ENCODE peak calls at places on chromosomes 6 and 20, in ten cellular contexts. V is tibial nerve; I is right cardiac atrium; F is CD8-positive, alpha-beta memory T cell; J is MM.1S; N is uterus; H is aorta; W is psoas muscle; T is CD8-positive, alpha-beta T cell; L is neuronal stem cell. D is an unnamed sample.

GRCh38 chr20:4171538-4172116 is 156.3 kb upstream of the RNF24 start:
- DNase-seq in V (no peak), I (no peak), F (no peak), J (no peak), N (no peak), H (no peak), W (no peak), T (no peak), L (no peak), D (no peak)

GRCh38 chr6:16345449-16346330 is 107.3 kb downstream of the GMPR start:
- DNase-seq in V (peak; percentile 24), I (no peak), F (no peak), J (no peak), N (peak; percentile 84), H (no peak), W (peak; percentile 48), T (no peak), L (no peak), D (no peak)

GRCh38 chr20:3328501-3328900 is 79.0 kb downstream of the DNAAF9 start:
- DNase-seq in V (no peak), I (no peak), F (no peak), J (no peak), N (no peak), H (no peak), W (no peak), T (no peak), L (no peak), D (no peak)

GRCh38 chr6:89792881-89793280 is 26.7 kb downstream of the MDN1 start:
- DNase-seq in V (no peak), I (no peak), F (no peak), J (peak; percentile 30), N (no peak), H (no peak), W (no peak), T (no peak), L (no peak), D (no peak)

GRCh38 chr6:43304361-43304760 is 4.3 kb downstream of the CRIP3 start:
- DNase-seq in V (no peak), I (no peak), F (no peak), J (no peak), N (no peak), H (no peak), W (no peak), T (no peak), L (no peak), D (no peak)

GRCh38 chr20:12270863-12271262 is 353.2 kb downstream of the BTBD3 start:
- DNase-seq in V (no peak), I (no peak), F (no peak), J (no peak), N (no peak), H (no peak), W (no peak), T (no peak), L (no peak), D (no peak)

GRCh38 chr6:166927942-166928643 is 28.3 kb downstream of the RNASET2 start:
- DNase-seq in V (no peak), I (no peak), F (no peak), J (no peak), N (peak; percentile 1), H (no peak), W (no peak), T (no peak), L (no peak), D (no peak)

GRCh38 chr20:59125332-59125731 is 38.3 kb upstream of the ZNF831 start:
- DNase-seq in V (no peak), I (no peak), F (no peak), J (no peak), N (no peak), H (no peak), W (no peak), T (no peak), L (no peak), D (no peak)

DNA sequence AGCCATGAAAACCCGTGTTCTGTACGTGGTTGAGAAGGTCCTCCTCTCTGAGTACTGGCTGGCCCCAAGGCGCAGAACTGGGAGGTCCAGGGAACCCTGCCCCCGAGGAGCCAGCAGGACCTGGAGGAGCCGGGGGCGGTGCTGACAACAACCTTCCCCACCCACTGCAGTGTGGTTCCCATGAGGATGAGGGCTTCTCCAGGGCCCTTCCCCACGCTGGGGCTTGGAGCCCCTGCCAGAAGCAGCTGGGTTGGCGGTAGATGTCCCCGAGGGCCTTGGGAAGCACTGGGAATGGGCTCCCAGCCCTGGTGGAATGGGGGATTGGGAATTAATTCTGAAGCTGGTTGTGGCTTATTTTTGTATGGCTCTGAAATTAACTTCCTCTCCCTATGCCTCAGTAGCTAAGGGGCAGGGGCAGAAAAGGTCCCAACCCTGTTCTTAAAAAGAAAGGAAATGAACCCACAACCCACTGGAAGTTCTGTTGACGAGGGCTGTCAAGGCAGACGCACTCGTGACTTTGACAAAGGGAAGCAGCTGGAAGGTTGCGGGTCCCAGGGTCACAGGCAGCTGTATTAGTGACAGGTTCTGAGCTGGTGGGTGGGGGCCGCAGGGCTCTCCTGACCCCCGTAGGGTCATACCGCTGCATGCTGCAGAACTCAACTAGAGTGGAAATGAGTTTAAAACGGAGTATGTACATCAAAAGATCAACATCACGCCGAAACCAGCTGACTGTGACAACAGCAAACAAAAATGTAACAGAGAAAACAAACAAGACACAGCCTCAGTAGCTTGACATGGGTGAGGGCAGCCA is 13.9 kb upstream of the HELZ2 start:
- DNase-seq in V (no peak), I (no peak), F (no peak), J (no peak), N (no peak), H (peak; percentile 63), W (no peak), T (peak; percentile 54), L (no peak), D (no peak)
- H3K27ac ChIP-seq in V (no peak overlapping the region), I (no peak overlapping the region), F (no peak overlapping the region), J (no peak overlapping the region), N (no peak overlapping the region), H (no peak overlapping the region), W (no peak overlapping the region), T (no peak overlapping the region), L (no peak overlapping the region), D (no peak overlapping the region)

GRCh38 chr20:24633026-24633425 is 163.6 kb downstream of the SYNDIG1 start:
- DNase-seq in V (no peak), I (no peak), F (no peak), J (no peak), N (no peak), H (no peak), W (no peak), T (no peak), L (no peak), D (no peak)

GRCh38 chr20:24632581-24632980 is 163.2 kb downstream of the SYNDIG1 start:
- DNase-seq in V (no peak), I (no peak), F (no peak), J (no peak), N (no peak), H (no peak), W (no peak), T (no peak), L (no peak), D (no peak)

GRCh38 chr20:24629668-24630067 is 160.2 kb downstream of the SYNDIG1 start:
- DNase-seq in V (no peak), I (no peak), F (no peak), J (no peak), N (no peak), H (no peak), W (no peak), T (no peak), L (no peak), D (no peak)

GRCh38 chr20:24630486-24631172 is 161.2 kb downstream of the SYNDIG1 start:
- DNase-seq in V (no peak), I (no peak), F (no peak), J (no peak), N (no peak), H (no peak), W (no peak), T (no peak), L (no peak), D (no peak)

DNA sequence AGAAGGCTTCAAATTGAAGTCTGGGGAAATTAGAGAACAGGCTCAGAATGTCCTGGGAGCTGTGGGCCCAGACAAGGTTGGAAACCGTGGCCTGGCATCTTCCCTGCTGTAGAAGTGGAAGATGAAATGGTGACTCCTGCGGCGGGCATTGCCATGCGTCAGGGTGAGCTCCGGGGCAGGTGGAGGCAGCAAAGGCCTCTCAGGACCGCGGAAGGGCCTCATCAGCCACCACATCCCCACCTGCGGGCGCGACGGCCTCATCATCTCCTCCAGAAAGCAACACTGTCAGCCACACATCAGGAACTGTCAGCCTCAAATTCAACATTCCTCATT is 161.7 kb downstream of the SYNDIG1 start:
- DNase-seq in V (no peak), I (no peak), F (no peak), J (no peak), N (no peak), H (no peak), W (no peak), T (no peak), L (no peak), D (no peak)
- H3K4me1 ChIP-seq in V (no peaks in the 10 kb centered on the region), I (no peaks in the 10 kb centered on the region), F (no peaks in the 10 kb centered on the region), J (no peaks in the 10 kb centered on the region), N (no peaks in the 10 kb centered on the region), H (no peaks in the 10 kb centered on the region), W (no peaks in the 10 kb centered on the region), T (peaks cover 8% of the 10 kb centered on the region), L (peaks cover 4% of the 10 kb centered on the region), D (peaks cover 3% of the 10 kb centered on the region)

DNA sequence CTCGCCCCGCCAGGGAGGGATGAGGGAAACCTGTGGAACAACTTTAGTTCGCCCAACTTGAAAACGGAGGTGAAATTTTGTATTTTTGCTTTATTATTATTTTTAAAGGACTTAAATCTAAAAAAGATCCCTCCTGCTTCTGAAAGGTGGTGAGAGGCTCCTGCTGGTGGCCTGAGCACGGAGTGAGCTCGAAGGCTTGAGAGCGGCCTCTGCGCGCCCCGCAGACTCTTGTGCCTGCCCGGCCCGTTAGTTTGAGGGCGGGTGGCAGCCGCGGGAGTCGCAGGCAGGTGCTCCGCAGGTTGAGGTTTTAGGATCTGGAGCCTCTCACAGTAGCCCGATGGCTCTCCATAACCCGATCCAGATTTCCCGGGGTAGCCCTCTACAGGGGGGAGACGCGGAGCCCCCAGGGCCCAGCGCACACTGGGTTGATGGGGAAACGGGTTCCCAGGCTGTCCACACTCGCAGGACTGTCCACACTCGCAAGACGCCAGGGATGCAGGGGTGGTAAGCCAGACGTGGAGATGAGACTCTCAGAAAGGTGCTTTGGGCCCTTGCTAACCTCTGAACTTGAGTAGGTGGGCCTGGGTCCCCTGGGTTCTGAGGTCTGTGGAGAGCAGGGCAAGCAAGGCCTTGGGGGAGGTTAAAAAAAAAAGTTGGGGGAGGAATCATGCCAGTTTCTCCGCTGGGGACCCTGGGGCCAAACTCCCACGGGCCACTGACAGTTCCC is 46.3 kb upstream of the SUPT3H start:
- DNase-seq in V (no peak), I (no peak), F (no peak), J (peak; percentile 48), N (no peak), H (peak; percentile 74), W (peak; percentile 59), T (no peak), L (peak; percentile 11), D (peak; percentile 70)
- H3K27ac ChIP-seq in V (peak overlapping the region; percentile 69), I (no peak overlapping the region), F (no peak overlapping the region), J (peak overlapping the region; percentile 98), N (peak overlapping the region; percentile 76), H (no peak overlapping the region), W (peak overlapping the region; percentile 53), T (peak overlapping the region; percentile 57), L (no peak overlapping the region), D (peak overlapping the region; percentile 78)

GRCh38 chr6:73521351-73522254 is 771 bp upstream of the EEF1A1 start:
- DNase-seq in V (peak; percentile 62), I (peak; percentile 85), F (no peak), J (peak; percentile 69), N (peak; percentile 76), H (peak; percentile 93), W (peak; percentile 80), T (no peak), L (no peak), D (peak; percentile 83)

GRCh38 chr6:73516712-73517489 is 3.9 kb downstream of the EEF1A1 start:
- DNase-seq in V (no peak), I (no peak), F (no peak), J (no peak), N (no peak), H (no peak), W (no peak), T (no peak), L (no peak), D (no peak)

GRCh38 chr6:73519943-73520687 is 717 bp downstream of the EEF1A1 start:
- DNase-seq in V (peak; percentile 54), I (peak; percentile 81), F (peak; percentile 78), J (peak; percentile 55), N (peak; percentile 70), H (peak; percentile 93), W (peak; percentile 86), T (peak; percentile 80), L (no peak), D (peak; percentile 85)

GRCh38 chr6:73523434-73524123 is 2.7 kb upstream of the EEF1A1 start:
- DNase-seq in V (peak; percentile 58), I (peak; percentile 64), F (peak; percentile 74), J (peak; percentile 79), N (peak; percentile 59), H (peak; percentile 82), W (peak; percentile 72), T (peak; percentile 76), L (no peak), D (peak; percentile 84)

GRCh38 chr6:73520688-73521350 is at the start of gene EEF1A1:
- DNase-seq in V (peak; percentile 99), I (peak; percentile 100), F (peak; percentile 99), J (peak; percentile 99), N (peak; percentile 100), H (peak; percentile 100), W (peak; percentile 98), T (peak; percentile 100), L (peak; percentile 99), D (peak; percentile 100)
- H3K4me1 ChIP-seq in V (peaks cover 2% of the 10 kb centered on the region), I (no peaks in the 10 kb centered on the region), F (peaks cover 48% of the 10 kb centered on the region), J (peaks cover 18% of the 10 kb centered on the region), N (peaks cover 4% of the 10 kb centered on the region), H (no peaks in the 10 kb centered on the region), W (peaks cover 12% of the 10 kb centered on the region), T (peaks cover 49% of the 10 kb centered on the region), L (peaks cover 6% of the 10 kb centered on the region), D (peaks cover 57% of the 10 kb centered on the region)

D was measured in lower lobe of right lung.